ENCODE peak calls at places on chromosomes 6 and 20, in four cellular contexts. X is IMR-90, D is foreskin keratinocyte, C is upper lobe of right lung. H is an unnamed sample.

GRCh38 chr20:43229696-43230095 is 40.0 kb upstream of the PTPRT start:
- DNase-seq in X (no peak), C (no peak), D (no peak), H (no peak)

GRCh38 chr6:24861934-24862333 is 63.2 kb upstream of the ARMH2 start:
- DNase-seq in C (no peak), D (no peak), X (no peak), H (no peak)

GRCh38 chr6:125357515-125358256 is 55.9 kb upstream of the HDDC2 start:
- DNase-seq in D (no peak), C (no peak), X (no peak), H (no peak)

GRCh38 chr6:106525885-106526280 is 103.4 kb downstream of the RTN4IP1 start:
- DNase-seq in C (no peak), X (no peak), D (no peak), H (no peak)

GRCh38 chr6:12173670-12174069 is 116.5 kb upstream of the EDN1 start:
- DNase-seq in D (no peak), C (no peak), X (no peak), H (no peak)

GRCh38 chr20:17671565-17671964 is 10.5 kb downstream of the RRBP1 start:
- DNase-seq in C (no peak), D (no peak), X (no peak), H (no peak)

GRCh38 chr6:104940881-104941693 is 15.8 kb upstream of the LIN28B start:
- DNase-seq in X (peak; percentile 30), C (no peak), D (no peak), H (peak; percentile 85)

GRCh38 chr6:760982-761955 is 68.3 kb upstream of the EXOC2 start:
- DNase-seq in D (no peak), C (no peak), X (no peak), H (no peak)

GRCh38 chr20:37543828-37544227 is 16.2 kb upstream of the BLCAP start:
- DNase-seq in C (no peak), X (peak; percentile 54), D (no peak), H (peak; percentile 18)

GRCh38 chr6:6927437-6928361 is 180.1 kb upstream of the RREB1 start:
- DNase-seq in D (no peak), C (peak; percentile 78), X (no peak), H (no peak)
- TF ChIP-seq CTCF in D (peak; percentile 29), C (peak; percentile 29), X (no peak), H (no peak)

GRCh38 chr20:23023621-23024187 is 11.4 kb upstream of the SSTR4 start:
- DNase-seq in C (no peak), D (no peak), X (no peak), H (no peak)
- TF ChIP-seq CTCF in C (no peak), D (no peak), X (no peak), H (no peak)

GRCh38 chr6:50030777-50031562 is 9.2 kb upstream of the DEFB110 start:
- DNase-seq in D (peak; percentile 8), C (no peak), X (peak; percentile 5), H (no peak)
- TF ChIP-seq CTCF in D (peak; percentile 67), C (no peak), X (peak; percentile 17), H (peak; percentile 70)

GRCh38 chr20:45470939-45471338 is 1.4 kb downstream of the WFDC2 start:
- DNase-seq in D (no peak), X (no peak), C (no peak), H (no peak)
- TF ChIP-seq CTCF in D (peak; percentile 30), X (peak; percentile 1), C (no peak), H (peak; percentile 24)

GRCh38 chr6:71139249-71139648 is 149.4 kb upstream of the OGFRL1 start:
- DNase-seq in X (peak; percentile 2), D (peak; percentile 55), C (no peak), H (no peak)
- TF ChIP-seq CTCF in X (no peak), D (no peak), C (no peak), H (no peak)

GRCh38 chr6:108555399-108556052 is 5.2 kb upstream of the FOXO3 start:
- DNase-seq in C (no peak), D (no peak), X (no peak), H (no peak)
- TF ChIP-seq CTCF in C (no peak), D (no peak), X (no peak), H (no peak)

DNA sequence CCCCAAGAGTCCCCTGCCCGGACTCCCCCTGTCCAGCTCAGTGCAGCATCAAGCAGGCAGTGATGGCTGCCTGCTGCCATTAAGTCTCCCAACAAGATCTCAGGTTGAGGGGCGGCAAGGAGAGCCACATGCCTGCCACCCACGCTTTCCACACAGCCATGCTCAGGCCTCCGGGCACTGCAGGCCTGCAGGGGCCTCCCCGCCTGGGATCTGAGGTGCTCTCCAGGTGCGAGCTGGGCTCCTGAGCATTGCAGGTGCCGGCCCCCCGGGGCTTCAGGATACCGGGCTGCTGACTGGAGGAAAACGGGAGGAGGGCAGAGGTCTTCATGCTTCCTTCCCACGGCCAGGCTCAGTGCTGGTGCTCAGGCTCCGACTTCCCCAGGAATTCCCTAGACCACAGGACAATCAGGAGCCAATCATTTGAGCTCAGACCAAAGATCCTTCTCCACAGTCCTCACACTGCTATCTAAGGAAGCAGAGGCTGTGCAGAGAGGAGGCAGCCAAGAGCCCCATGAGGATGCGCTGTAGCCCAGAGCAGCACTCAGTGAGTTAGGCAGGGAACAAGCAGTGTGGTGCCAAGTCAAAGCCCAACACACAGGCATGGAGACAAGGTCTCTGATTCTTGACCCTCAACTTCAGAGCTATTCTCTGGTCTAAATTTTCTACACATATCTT is 52.7 kb downstream of the PYGB start:
- DNase-seq in D (no peak), C (no peak), X (peak; percentile 42), H (no peak)
- TF ChIP-seq CTCF in D (peak; percentile 32), C (no peak), X (no peak), H (no peak)

DNA sequence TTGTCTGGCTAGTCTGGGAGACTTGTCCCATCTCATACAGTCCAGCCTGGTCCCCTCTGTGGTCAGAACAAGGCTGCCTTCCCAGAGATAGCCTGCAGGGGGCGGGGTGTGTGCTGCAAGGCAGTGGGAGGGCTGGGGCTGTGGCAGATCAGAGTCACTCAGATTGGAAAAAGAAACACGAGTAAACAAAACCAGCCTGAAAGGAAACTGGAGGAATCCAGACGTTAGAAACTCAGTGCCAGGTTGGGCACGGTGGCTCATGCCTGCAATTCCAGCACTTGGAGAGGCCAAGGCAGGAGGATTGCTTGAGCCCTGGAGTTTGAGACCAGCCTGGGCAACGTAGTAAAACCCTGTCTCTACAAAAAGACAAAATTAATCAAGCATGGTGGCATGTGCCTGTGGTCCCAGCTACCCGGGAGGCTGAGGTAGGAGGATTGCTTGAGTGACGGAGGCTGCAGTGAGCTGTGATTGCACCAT is 20.2 kb downstream of the LEMD2 start:
- DNase-seq in D (no peak), C (peak; percentile 88), X (peak; percentile 77), H (peak; percentile 84)
- TF ChIP-seq CTCF in D (peak; percentile 84), C (peak; percentile 76), X (peak; percentile 85), H (peak; percentile 88)